ENCODE peak calls at places on chromosomes 2 and 18, in nine cellular contexts. B is DMS153; Z is NCI-H524 treated with DMSO at 0.1 percent for 48 hours; E is Ammon's horn; R is head of caudate nucleus; M is stimulated activated CD4-positive, alpha-beta T cell treated with anti-CD3 and anti-CD28 coated beads, Interleukin-4, amount 100 ng/mL, for 4 hours; F is WTC11; V is RWPE1; P is substantia nigra. L is an unnamed sample.

GRCh38 chr2:200695178-200695930 is 109.5 kb downstream of the AOX1 start:
- DNase-seq in E (peak; percentile 40), Z (no peak), R (peak; percentile 37), M (no peak), P (no peak), V (no peak), F (no peak), B (no peak), L (no peak)

GRCh38 chr2:221527759-221528444 is 44.2 kb downstream of the EPHA4 start:
- DNase-seq in R (no peak), V (no peak), F (no peak), Z (no peak), P (no peak), B (no peak), M (no peak), E (no peak), L (no peak)

GRCh38 chr2:113248997-113249770 is 29.5 kb downstream of the PAX8 start:
- DNase-seq in M (peak; percentile 61), E (peak; percentile 84), R (peak; percentile 75), F (peak; percentile 81), Z (no peak), B (peak; percentile 13), P (peak; percentile 67), V (peak; percentile 74), L (peak; percentile 61)

GRCh38 chr2:230914886-230915285 is 10.2 kb downstream of the GPR55 start:
- DNase-seq in Z (no peak), V (no peak), M (no peak), F (no peak), R (peak; percentile 3), P (no peak), E (no peak), B (no peak), L (no peak)

GRCh38 chr2:212777020-212777491 is 238.5 kb upstream of the ERBB4 start:
- DNase-seq in R (no peak), M (no peak), B (no peak), E (peak; percentile 17), F (no peak), Z (peak; percentile 66), P (no peak), V (peak; percentile 30), L (no peak)

GRCh38 chr18:9810216-9810804 is 75.5 kb upstream of the TXNDC2 start:
- DNase-seq in P (no peak), R (no peak), F (no peak), Z (no peak), B (no peak), E (no peak), V (no peak), M (no peak), L (no peak)

GRCh38 chr2:232421189-232421785 is 14.6 kb downstream of the ALPG start:
- DNase-seq in Z (no peak), B (no peak), F (peak; percentile 59), R (no peak), M (no peak), V (no peak), E (no peak), P (no peak), L (no peak)

GRCh38 chr2:35614640-35615039 is 740.9 kb upstream of the CRIM1 start:
- DNase-seq in V (no peak), Z (no peak), P (no peak), E (no peak), F (no peak), B (no peak), R (no peak), M (no peak), L (no peak)

GRCh38 chr2:233928594-233929351 is 11.6 kb downstream of the TRPM8 start:
- DNase-seq in R (peak; percentile 21), V (no peak), M (no peak), Z (no peak), E (no peak), F (peak; percentile 67), B (no peak), P (no peak), L (no peak)

GRCh38 chr2:31729442-31730092 is 148.8 kb upstream of the SRD5A2 start:
- DNase-seq in V (peak; percentile 57), E (no peak), F (no peak), B (peak; percentile 25), P (no peak), R (no peak), M (no peak), Z (peak; percentile 15), L (no peak)

GRCh38 chr18:77132369-77133050 is at the start of gene MBP:
- DNase-seq in B (peak; percentile 28), M (peak; percentile 72), R (no peak), P (no peak), E (no peak), V (peak; percentile 68), Z (no peak), F (peak; percentile 79), L (peak; percentile 60)

GRCh38 chr18:43596106-43596712 is 318.9 kb upstream of the SYT4 start:
- DNase-seq in R (no peak), P (no peak), M (no peak), Z (no peak), F (no peak), B (peak; percentile 22), V (peak; percentile 2), E (peak; percentile 46), L (no peak)

GRCh38 chr18:62088146-62088545 is 98.7 kb downstream of the PIGN start:
- DNase-seq in V (no peak), R (no peak), B (no peak), P (no peak), F (no peak), E (no peak), M (no peak), Z (no peak), L (no peak)

GRCh38 chr2:145088733-145089132 is 568.8 kb upstream of the ZEB2 start:
- DNase-seq in E (no peak), V (no peak), P (no peak), B (no peak), Z (no peak), R (no peak), M (no peak), F (no peak), L (no peak)

GRCh38 chr2:45889053-45889452 is 237.6 kb downstream of the PRKCE start:
- DNase-seq in F (peak; percentile 18), R (peak; percentile 42), E (peak; percentile 76), M (no peak), V (no peak), Z (peak; percentile 99), P (no peak), B (peak; percentile 32), L (no peak)

GRCh38 chr2:50116611-50117010 is 915.3 kb downstream of the NRXN1 start:
- DNase-seq in B (no peak), R (no peak), Z (no peak), V (no peak), M (no peak), E (no peak), F (no peak), P (no peak), L (no peak)

GRCh38 chr2:193518061-193518817 is 1323.5 kb upstream of the TMEFF2 start:
- DNase-seq in B (no peak), V (peak; percentile 32), M (no peak), E (no peak), F (no peak), P (no peak), R (no peak), Z (no peak), L (no peak)

GRCh38 chr2:240358080-240358479 is 77.4 kb upstream of the GPC1 start:
- DNase-seq in F (peak; percentile 11), R (no peak), B (no peak), M (no peak), Z (no peak), P (no peak), V (no peak), E (no peak), L (no peak)

GRCh38 chr2:174561283-174562275 is 36.0 kb downstream of the WIPF1 start:
- DNase-seq in R (peak; percentile 91), B (peak; percentile 18), F (no peak), V (no peak), Z (no peak), M (no peak), P (peak; percentile 63), E (peak; percentile 96), L (no peak)

GRCh38 chr2:16726147-16726546 is 60.5 kb upstream of the CYRIA start:
- DNase-seq in R (no peak), M (no peak), B (no peak), Z (no peak), V (no peak), F (no peak), P (no peak), E (no peak), L (no peak)

GRCh38 chr2:16629044-16629443 is 36.6 kb downstream of the CYRIA start:
- DNase-seq in V (no peak), F (no peak), Z (no peak), P (no peak), E (no peak), R (no peak), B (no peak), M (no peak), L (no peak)

GRCh38 chr2:60570281-60570680 is 16.8 kb upstream of the BCL11A start:
- DNase-seq in F (no peak), E (no peak), Z (no peak), P (no peak), V (no peak), R (no peak), B (no peak), M (no peak), L (no peak)

GRCh38 chr18:35171315-35171987 is 69.4 kb upstream of the ZNF397 start:
- DNase-seq in R (no peak), Z (no peak), M (no peak), F (no peak), E (no peak), V (no peak), B (peak; percentile 41), P (no peak), L (no peak)

GRCh38 chr2:212843409-212844199 is 305.0 kb upstream of the ERBB4 start:
- DNase-seq in F (no peak), E (no peak), R (no peak), Z (no peak), P (no peak), B (no peak), M (no peak), V (peak; percentile 38), L (peak; percentile 62)

GRCh38 chr18:40849856-40850255 is 1105.2 kb upstream of the PIK3C3 start:
- DNase-seq in V (no peak), B (no peak), Z (no peak), M (no peak), F (no peak), E (no peak), R (no peak), P (no peak), L (no peak)

GRCh38 chr2:202102425-202103005 is 29.5 kb downstream of the KIAA2012 start:
- DNase-seq in Z (peak; percentile 93), M (no peak), F (no peak), R (no peak), V (no peak), P (no peak), B (no peak), E (no peak), L (no peak)

GRCh38 chr2:231780123-231780908 is 766 bp downstream of the PDE6D start:
- DNase-seq in Z (no peak), R (no peak), V (peak; percentile 30), F (peak; percentile 45), E (no peak), B (no peak), M (no peak), P (no peak), L (no peak)

GRCh38 chr2:237932731-237933131 is 34.1 kb upstream of the UBE2F start:
- DNase-seq in Z (no peak), V (no peak), F (no peak), M (no peak), E (no peak), B (no peak), P (no peak), R (no peak), L (no peak)

GRCh38 chr2:186687774-186688173 is 6.1 kb upstream of the FAM171B start:
- DNase-seq in V (no peak), E (no peak), B (no peak), Z (no peak), F (no peak), M (no peak), R (no peak), P (no peak), L (no peak)

GRCh38 chr2:47535991-47536390 is 133.0 kb downstream of the MSH2 start:
- DNase-seq in B (no peak), V (no peak), E (no peak), Z (no peak), F (no peak), M (no peak), P (no peak), R (no peak), L (no peak)

GRCh38 chr2:218286570-218287459 is 5.5 kb downstream of the TMBIM1 start:
- DNase-seq in V (peak; percentile 91), F (peak; percentile 78), B (no peak), P (peak; percentile 40), M (peak; percentile 59), Z (no peak), R (peak; percentile 85), E (peak; percentile 95), L (peak; percentile 89)

L was measured in T-helper 2 cell.